ENCODE peak calls at places on chromosomes 6 and 20, in six cellular contexts. O is fibroblast of lung, F is endothelial cell of umbilical vein, A is hepatocyte, P is K562, K is HCT116. U is an unnamed sample. For H3K36me3, the result is how much of the 10 kb centered on the place peaks cover.

GRCh38 chr20:3181270-3181669 is 7.9 kb upstream of the LZTS3 start:
- DNase-seq in O (no peak), F (peak), A (no peak), P (no peak), K (no peak), U (no peak)

GRCh38 chr6:17842014-17842776 is 135.5 kb upstream of the NUP153 start:
- DNase-seq in O (no peak), F (no peak), A (no peak), P (peak), K (no peak), U (no peak)

GRCh38 chr6:42599558-42599957 is 35.7 kb downstream of the UBR2 start:
- DNase-seq in O (no peak), F (no peak), A (no peak), P (no peak), K (no peak), U (no peak)

GRCh38 chr6:87172292-87172691 is 16.9 kb downstream of the ZNF292 start:
- DNase-seq in O (no peak), F (no peak), A (no peak), P (no peak), K (no peak), U (no peak)

GRCh38 chr6:5302220-5302946 is 41.1 kb downstream of the FARS2 start:
- DNase-seq in O (peak), F (no peak), A (no peak), P (peak), K (no peak), U (no peak)

GRCh38 chr6:96330884-96331283 is 190.7 kb upstream of the UFL1 start:
- DNase-seq in O (no peak), F (no peak), A (no peak), P (no peak), K (no peak), U (no peak)

GRCh38 chr6:107820571-107821261 is 3.4 kb downstream of the SCML4 start:
- DNase-seq in O (peak), F (peak), A (peak), P (no peak), K (no peak), U (no peak)

GRCh38 chr20:43963233-43963632 is 48.6 kb downstream of the TOX2 start:
- DNase-seq in O (no peak), F (no peak), A (peak), P (no peak), K (no peak), U (no peak)

GRCh38 chr6:119349341-119350201 is at the start of gene MAN1A1:
- DNase-seq in O (peak), F (peak), A (peak), P (peak), K (peak), U (peak)

GRCh38 chr6:82073484-82073883 is 174.1 kb downstream of the IBTK start:
- DNase-seq in O (no peak), F (no peak), A (no peak), P (no peak), K (no peak), U (no peak)

GRCh38 chr6:129863664-129864063 is 2.5 kb upstream of the TMEM244 start:
- DNase-seq in O (peak), F (no peak), A (no peak), P (no peak), K (peak), U (no peak)

GRCh38 chr6:23013776-23014175 is 444.4 kb downstream of the HDGFL1 start:
- DNase-seq in O (peak), F (no peak), A (no peak), P (no peak), K (no peak), U (no peak)

GRCh38 chr6:1126036-1126435 is 185.9 kb upstream of the FOXQ1 start:
- DNase-seq in O (no peak), F (no peak), A (no peak), P (no peak), K (no peak), U (no peak)

GRCh38 chr6:119349041-119349340 is 570 bp downstream of the MAN1A1 start:
- DNase-seq in O (no peak), F (no peak), A (no peak), P (no peak), K (no peak), U (peak)

GRCh38 chr6:146851837-146852236 is 253.1 kb downstream of the ADGB start:
- DNase-seq in O (peak), F (no peak), A (no peak), P (no peak), K (no peak), U (peak)

GRCh38 chr6:130119211-130119610 is 100.8 kb downstream of the L3MBTL3 start:
- DNase-seq in O (no peak), F (no peak), A (no peak), P (no peak), K (no peak), U (no peak)

GRCh38 chr6:108432792-108433191 is 127.9 kb upstream of the FOXO3 start:
- DNase-seq in O (no peak), F (peak), A (no peak), P (no peak), K (no peak), U (no peak)

GRCh38 chr20:11891081-11891826 is 26.4 kb upstream of the BTBD3 start:
- DNase-seq in O (peak), F (peak), A (peak), P (peak), K (no peak), U (peak)

GRCh38 chr6:108027594-108027993 is 46.9 kb downstream of the OSTM1 start:
- DNase-seq in O (peak), F (no peak), A (no peak), P (no peak), K (peak), U (no peak)

GRCh38 chr20:34953960-34954359 is 1.6 kb downstream of the GSS start:
- DNase-seq in O (no peak), F (no peak), A (no peak), P (no peak), K (no peak), U (no peak)

GRCh38 chr20:12847862-12848261 is 160.9 kb upstream of the SPTLC3 start:
- DNase-seq in O (no peak), F (no peak), A (peak), P (no peak), K (no peak), U (peak)

GRCh38 chr6:47179286-47179685 is 130.4 kb downstream of the TNFRSF21 start:
- DNase-seq in O (peak), F (no peak), A (no peak), P (no peak), K (no peak), U (no peak)

GRCh38 chr6:116507324-116507723 is 4.1 kb upstream of the CALHM5 start:
- DNase-seq in O (peak), F (no peak), A (no peak), P (no peak), K (no peak), U (no peak)

GRCh38 chr6:122649701-122650100 is 39.5 kb downstream of the PKIB start:
- DNase-seq in O (peak), F (no peak), A (no peak), P (no peak), K (no peak), U (no peak)

GRCh38 chr6:69796081-69796626 is 656 bp downstream of the LMBRD1 start:
- DNase-seq in O (peak), F (peak), A (peak), P (no peak), K (peak), U (peak)

GRCh38 chr6:63391203-63391970 is 71.6 kb upstream of the LGSN start:
- DNase-seq in O (no peak), F (no peak), A (peak), P (no peak), K (no peak), U (no peak)

GRCh38 chr6:167565884-167566491 is 241.1 kb downstream of the TTLL2 start:
- DNase-seq in O (no peak), F (no peak), A (peak), P (peak), K (no peak), U (no peak)

GRCh38 chr20:49603209-49603627 is 35.3 kb upstream of the PTGIS start:
- DNase-seq in O (peak), F (peak), A (peak), P (no peak), K (no peak), U (no peak)

GRCh38 chr6:44100088-44100550 is 27.1 kb downstream of the MRPL14 start:
- DNase-seq in O (peak), F (peak), A (peak), P (peak), K (no peak), U (peak)

GRCh38 chr6:32637219-32637880 is at the start of gene HLA-DQA1:
- DNase-seq in O (no peak), F (no peak), A (no peak), P (no peak), K (no peak), U (no peak)

GRCh38 chr6:89944181-89944755 is 50.0 kb downstream of the GJA10 start:
- DNase-seq in O (peak), F (no peak), A (no peak), P (no peak), K (no peak), U (no peak)
- H3K36me3 ChIP-seq in O (under half), F (under half), A (under half), P (under half), K (under half), U (under half)

GRCh38 chr6:28090902-28091586 is 10.7 kb downstream of the ZNF165 start:
- DNase-seq in O (no peak), F (no peak), A (no peak), P (no peak), K (no peak), U (no peak)
- H2AFZ ChIP-seq in O (peak), F (no peak), A (no peak), P (no peak), K (no peak), U (no peak)

DNA sequence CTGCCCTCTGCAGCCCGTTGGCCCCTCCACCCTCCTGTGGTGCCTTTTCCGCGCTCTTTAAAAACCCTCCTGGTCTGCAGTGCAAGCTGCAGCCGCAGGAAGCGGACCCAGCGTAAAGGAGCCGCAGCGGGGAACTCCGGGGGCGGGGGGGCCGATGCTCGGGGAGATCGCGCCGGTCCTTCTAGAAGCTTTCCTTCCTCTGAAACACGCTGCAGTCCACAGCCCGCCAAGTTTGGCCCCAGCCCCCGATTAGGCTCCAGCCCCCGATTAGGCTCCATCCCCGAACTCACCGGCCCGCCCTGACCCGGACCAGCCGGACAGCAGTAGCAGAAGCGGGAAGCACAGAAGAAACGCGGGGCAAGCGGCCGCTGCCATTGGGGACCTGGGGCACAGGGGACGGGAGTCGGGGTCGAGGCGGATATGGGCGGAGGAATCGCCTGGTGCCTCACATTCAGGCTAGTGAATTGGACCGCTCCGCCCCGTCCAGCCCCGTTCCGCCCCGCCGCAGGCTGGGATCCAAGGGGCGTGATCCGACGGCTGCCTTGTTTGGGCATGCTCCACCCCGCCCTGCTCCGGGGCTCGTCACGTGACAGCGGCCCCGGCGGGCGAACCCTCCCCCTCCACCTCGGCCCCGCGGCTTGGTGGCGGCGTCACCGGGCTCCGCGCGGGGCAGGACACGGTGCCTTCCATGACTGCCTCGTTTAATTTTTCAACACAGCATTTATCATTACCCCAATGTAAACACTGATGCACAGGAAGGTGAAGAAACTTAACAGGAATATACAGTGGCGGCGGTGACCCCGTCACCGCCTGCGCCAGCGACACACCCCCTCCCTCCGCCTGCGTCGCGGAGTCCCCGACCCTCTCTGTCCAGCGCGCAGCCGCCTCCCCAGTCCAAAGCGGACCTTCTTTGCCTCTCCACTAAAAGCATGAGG is 20.3 kb downstream of the RAET1L start:
- DNase-seq in O (peak), F (peak), A (peak), P (peak), K (peak), U (peak)
- TF ChIP-seq EZH2 in O (no peak), F (peak), A (no peak), P (no peak), K (no peak), U (no peak)

GRCh38 chr6:13318821-13319220 is 9.5 kb downstream of the TBC1D7 start:
- DNase-seq in O (no peak), F (no peak), A (no peak), P (no peak), K (no peak), U (no peak)

GRCh38 chr6:13315896-13316295 is 12.4 kb downstream of the TBC1D7 start:
- DNase-seq in O (no peak), F (no peak), A (no peak), P (no peak), K (no peak), U (no peak)

GRCh38 chr6:13314806-13315205 is 13.5 kb downstream of the TBC1D7 start:
- DNase-seq in O (no peak), F (no peak), A (no peak), P (no peak), K (no peak), U (no peak)

GRCh38 chr6:13319891-13320564 is 8.3 kb downstream of the TBC1D7 start:
- DNase-seq in O (no peak), F (no peak), A (no peak), P (peak), K (no peak), U (no peak)
- H3K36me3 ChIP-seq in O (under half), F (under half), A (under half), P (half or more), K (under half), U (under half)

GRCh38 chr6:6320901-6321300 is 439 bp upstream of the F13A1 start:
- DNase-seq in O (peak), F (no peak), A (no peak), P (no peak), K (no peak), U (no peak)

GRCh38 chr6:6317386-6317785 is 3.1 kb downstream of the F13A1 start:
- DNase-seq in O (no peak), F (no peak), A (no peak), P (no peak), K (no peak), U (no peak)

GRCh38 chr6:6317825-6318733 is 2.4 kb downstream of the F13A1 start:
- DNase-seq in O (no peak), F (no peak), A (no peak), P (no peak), K (no peak), U (no peak)

GRCh38 chr6:6323352-6323751 is 2.9 kb upstream of the F13A1 start:
- DNase-seq in O (no peak), F (no peak), A (no peak), P (no peak), K (no peak), U (no peak)

DNA sequence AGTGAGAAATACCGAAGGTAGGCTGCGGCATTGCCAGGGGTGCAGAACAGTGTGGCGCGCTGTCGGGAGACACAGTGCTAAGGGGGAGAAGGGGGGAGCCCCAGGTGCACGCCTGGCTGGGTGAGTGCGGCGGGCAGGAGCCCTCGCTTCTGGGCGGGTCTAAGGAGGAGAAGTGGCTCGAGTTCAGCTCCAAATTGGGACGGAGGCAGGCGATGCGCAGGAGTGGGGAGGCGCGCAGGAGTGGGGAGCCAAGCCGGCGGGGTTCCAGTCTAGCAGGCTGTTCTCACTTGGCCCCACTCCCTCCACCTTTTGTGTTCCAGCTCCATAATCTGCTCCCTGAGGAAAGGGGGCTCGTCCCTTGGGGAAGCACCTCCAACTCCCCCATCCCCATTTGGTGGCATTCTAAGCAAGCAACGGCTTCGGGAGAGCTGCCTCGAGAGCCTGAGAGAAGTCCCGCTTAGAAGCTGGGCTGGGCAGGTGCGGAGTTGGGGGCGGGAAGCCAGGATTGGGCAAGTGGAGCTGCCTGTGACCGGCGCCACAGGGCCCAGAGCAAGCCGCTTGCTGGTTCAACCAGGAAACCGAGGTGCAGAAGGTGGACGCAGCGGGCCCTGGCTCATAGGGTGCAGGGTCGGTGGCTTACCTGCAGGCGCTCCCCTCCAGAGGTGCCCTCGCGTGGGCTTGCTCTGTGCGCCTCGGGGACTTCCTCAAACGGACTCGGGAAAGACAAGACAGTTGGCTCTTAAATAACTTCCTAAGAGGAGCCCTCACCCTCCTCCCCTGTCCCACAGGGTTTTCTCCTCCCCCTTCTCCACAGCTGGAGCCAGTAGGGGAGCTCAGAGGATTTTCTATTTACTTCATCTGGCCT is at the start of gene F13A1:
- DNase-seq in O (no peak), F (no peak), A (no peak), P (no peak), K (no peak), U (no peak)
- H2AFZ ChIP-seq in O (no peak), F (no peak), A (no peak), P (no peak), K (no peak), U (no peak)

U was measured in MM.1S.